ENCODE peak calls at places on chromosomes 7 and 10, in seven cellular contexts. T, H, N, C, O, Z and F are unnamed samples.

GRCh38 chr10:97549587-97550322 is 22.8 kb upstream of the ANKRD2 start:
- DNase-seq in Z (no peak), N (no peak), T (no peak), C (peak), H (no peak), O (no peak), F (no peak)

GRCh38 chr7:22445140-22445722 is 54.8 kb downstream of the STEAP1B start:
- DNase-seq in C (no peak), O (no peak), Z (peak), N (peak), T (no peak), H (no peak), F (no peak)

GRCh38 chr7:129923709-129924108 is 29.1 kb downstream of the UBE2H start:
- DNase-seq in H (no peak), Z (no peak), O (peak), C (peak), T (peak), N (no peak), F (no peak)

GRCh38 chr10:104256335-104257080 is 1.8 kb downstream of the GSTO1 start:
- DNase-seq in O (no peak), Z (no peak), T (peak), H (no peak), N (no peak), C (peak), F (no peak)

GRCh38 chr7:144957998-144958397 is 122.1 kb upstream of the TPK1 start:
- DNase-seq in O (no peak), H (no peak), Z (no peak), C (no peak), T (no peak), N (no peak), F (no peak)

GRCh38 chr7:128869944-128870285 is 7.3 kb downstream of the ATP6V1F start:
- DNase-seq in C (peak), Z (peak), O (no peak), N (peak), T (no peak), H (no peak), F (no peak)

GRCh38 chr10:100303724-100304319 is 17.3 kb upstream of the BLOC1S2 start:
- DNase-seq in N (no peak), T (peak), H (no peak), O (no peak), Z (peak), C (peak), F (no peak)

GRCh38 chr10:44465430-44466115 is 80.7 kb upstream of the CXCL12 start:
- DNase-seq in O (no peak), C (no peak), H (no peak), N (no peak), T (no peak), Z (no peak), F (no peak)

GRCh38 chr7:47255441-47255840 is 326.5 kb downstream of the TNS3 start:
- DNase-seq in H (no peak), N (no peak), Z (no peak), O (no peak), C (no peak), T (peak), F (no peak)

GRCh38 chr10:17128261-17128660 is 1.4 kb downstream of the CUBN start:
- DNase-seq in C (no peak), O (no peak), Z (no peak), H (no peak), N (no peak), T (no peak), F (no peak)

GRCh38 chr7:45136106-45137060 is 21.2 kb upstream of the RAMP3 start:
- DNase-seq in T (peak), H (peak), Z (peak), N (peak), O (peak), C (peak), F (peak)

GRCh38 chr10:64007157-64007556 is 486.0 kb downstream of the REEP3 start:
- DNase-seq in T (no peak), H (no peak), Z (no peak), O (no peak), C (no peak), N (no peak), F (no peak)

GRCh38 chr10:67955614-67956013 is 71.2 kb downstream of the SIRT1 start:
- DNase-seq in T (no peak), Z (no peak), O (no peak), N (no peak), C (no peak), H (no peak), F (no peak)

GRCh38 chr7:157471259-157472125 is 134.7 kb downstream of the DNAJB6 start:
- DNase-seq in C (no peak), Z (no peak), N (no peak), T (no peak), H (no peak), O (no peak), F (no peak)

GRCh38 chr7:119256446-119257131 is 1016.4 kb upstream of the KCND2 start:
- DNase-seq in Z (no peak), T (no peak), N (no peak), O (no peak), H (no peak), C (no peak), F (no peak)

GRCh38 chr7:122887198-122887597 is 938 bp upstream of the CADPS2 start:
- DNase-seq in O (peak), N (no peak), H (no peak), T (peak), C (peak), Z (no peak), F (peak)

GRCh38 chr7:5694221-5694754 is 87.2 kb downstream of the RNF216 start:
- DNase-seq in N (no peak), Z (no peak), O (peak), C (peak), H (no peak), T (peak), F (no peak)

GRCh38 chr10:83122336-83122735 is 1017.0 kb upstream of the GHITM start:
- DNase-seq in Z (no peak), T (no peak), N (no peak), C (no peak), H (no peak), O (no peak), F (no peak)

GRCh38 chr7:102433319-102434038 is at the start of gene ORAI2:
- DNase-seq in O (peak), N (peak), Z (peak), C (peak), T (peak), H (peak), F (peak)

GRCh38 chr7:137418841-137419240 is 75.3 kb upstream of the PTN start:
- DNase-seq in N (no peak), C (no peak), O (peak), T (no peak), Z (no peak), H (no peak), F (no peak)

GRCh38 chr7:33495207-33495606 is 365.8 kb downstream of the BBS9 start:
- DNase-seq in N (no peak), T (no peak), C (peak), Z (no peak), H (no peak), O (peak), F (no peak)

GRCh38 chr7:3272691-3273141 is 28.3 kb upstream of the SDK1 start:
- DNase-seq in C (no peak), Z (no peak), O (no peak), T (peak), H (no peak), N (no peak), F (no peak)

GRCh38 chr7:5450549-5451327 is 27.1 kb upstream of the TNRC18 start:
- DNase-seq in H (peak), O (no peak), T (peak), Z (peak), N (peak), C (peak), F (peak)

GRCh38 chr7:155928583-155929145 is 116.4 kb upstream of the SHH start:
- DNase-seq in T (no peak), C (no peak), O (no peak), N (no peak), Z (no peak), H (no peak), F (no peak)

GRCh38 chr7:155084989-155085388 is 14.9 kb downstream of the HTR5A start:
- DNase-seq in N (no peak), O (no peak), C (no peak), Z (no peak), T (no peak), H (no peak), F (no peak)

GRCh38 chr10:68231916-68232315 is at the start of gene ATOH7:
- DNase-seq in O (no peak), T (no peak), H (no peak), Z (no peak), N (no peak), C (no peak), F (no peak)

GRCh38 chr7:131546126-131546525 is 10.3 kb downstream of the PODXL start:
- DNase-seq in H (no peak), N (no peak), O (no peak), T (peak), C (no peak), Z (no peak), F (no peak)

GRCh38 chr10:116521424-116522305 is 24.1 kb upstream of the PNLIP start:
- DNase-seq in T (peak), H (no peak), O (peak), C (peak), Z (peak), N (peak), F (peak)

GRCh38 chr7:157763279-157764000 is 426.6 kb downstream of the DNAJB6 start:
- DNase-seq in T (no peak), Z (no peak), O (no peak), C (no peak), H (no peak), N (no peak), F (no peak)

GRCh38 chr10:110460111-110460809 is 37.4 kb upstream of the DUSP5 start:
- DNase-seq in H (peak), N (peak), Z (peak), T (peak), O (no peak), C (peak), F (no peak)

GRCh38 chr10:49601857-49602256 is 8.3 kb upstream of the SLC18A3 start:
- DNase-seq in T (peak), N (no peak), Z (no peak), O (peak), C (peak), H (no peak), F (no peak)

GRCh38 chr10:70925377-70926214 is 37.2 kb upstream of the PCBD1 start:
- DNase-seq in T (peak), Z (peak), O (peak), C (peak), N (peak), H (peak), F (peak)